ENCODE peak calls at places on chromosomes 6 and 20, in nine cellular contexts. One of them, this sample, is unnamed.

GRCh38 chr6:158544428-158544827 is 15.5 kb upstream of the TMEM181 start:
- DNase-seq in cardiac muscle cell: no peak
- DNase-seq in foreskin fibroblast: no peak
- DNase-seq in fibroblast of pulmonary artery: no peak
- DNase-seq in fibroblast of lung: no peak
- DNase-seq in GM12878: no peak
- DNase-seq in choroid plexus epithelial cell: no peak
- DNase-seq in CD8-positive, alpha-beta T cell: no peak
- DNase-seq in omental fat pad: no peak
- DNase-seq in this sample: no peak

GRCh38 chr6:89254569-89254968 is 37.4 kb upstream of the GABRR1 start:
- DNase-seq in fibroblast of pulmonary artery: peak
- DNase-seq in CD8-positive, alpha-beta T cell: no peak
- DNase-seq in fibroblast of lung: no peak
- DNase-seq in foreskin fibroblast: no peak
- DNase-seq in choroid plexus epithelial cell: peak
- DNase-seq in cardiac muscle cell: peak
- DNase-seq in GM12878: no peak
- DNase-seq in omental fat pad: no peak
- DNase-seq in this sample: no peak

GRCh38 chr20:5316188-5317158 is at the start of gene PROKR2:
- DNase-seq in omental fat pad: no peak
- DNase-seq in CD8-positive, alpha-beta T cell: no peak
- DNase-seq in fibroblast of lung: no peak
- DNase-seq in foreskin fibroblast: no peak
- DNase-seq in GM12878: no peak
- DNase-seq in cardiac muscle cell: peak
- DNase-seq in fibroblast of pulmonary artery: no peak
- DNase-seq in choroid plexus epithelial cell: no peak
- DNase-seq in this sample: no peak

GRCh38 chr6:31350551-31350950 is 6.4 kb downstream of the HLA-B start:
- DNase-seq in choroid plexus epithelial cell: no peak
- DNase-seq in omental fat pad: no peak
- DNase-seq in fibroblast of pulmonary artery: no peak
- DNase-seq in CD8-positive, alpha-beta T cell: no peak
- DNase-seq in GM12878: no peak
- DNase-seq in foreskin fibroblast: no peak
- DNase-seq in cardiac muscle cell: no peak
- DNase-seq in fibroblast of lung: no peak
- DNase-seq in this sample: no peak

GRCh38 chr20:2429061-2429460 is 41.5 kb downstream of the SNRPB start:
- DNase-seq in GM12878: no peak
- DNase-seq in CD8-positive, alpha-beta T cell: no peak
- DNase-seq in choroid plexus epithelial cell: no peak
- DNase-seq in cardiac muscle cell: no peak
- DNase-seq in omental fat pad: no peak
- DNase-seq in fibroblast of pulmonary artery: no peak
- DNase-seq in fibroblast of lung: no peak
- DNase-seq in foreskin fibroblast: no peak
- DNase-seq in this sample: no peak

GRCh38 chr6:62367601-62368000 is 81.6 kb upstream of the KHDRBS2 start:
- DNase-seq in choroid plexus epithelial cell: no peak
- DNase-seq in fibroblast of lung: no peak
- DNase-seq in CD8-positive, alpha-beta T cell: no peak
- DNase-seq in foreskin fibroblast: no peak
- DNase-seq in fibroblast of pulmonary artery: no peak
- DNase-seq in GM12878: no peak
- DNase-seq in cardiac muscle cell: no peak
- DNase-seq in omental fat pad: no peak
- DNase-seq in this sample: no peak

GRCh38 chr20:52953020-52953419 is 19.1 kb upstream of the TSHZ2 start:
- DNase-seq in foreskin fibroblast: no peak
- DNase-seq in GM12878: no peak
- DNase-seq in fibroblast of lung: peak
- DNase-seq in cardiac muscle cell: no peak
- DNase-seq in fibroblast of pulmonary artery: no peak
- DNase-seq in omental fat pad: no peak
- DNase-seq in choroid plexus epithelial cell: no peak
- DNase-seq in CD8-positive, alpha-beta T cell: no peak
- DNase-seq in this sample: no peak

GRCh38 chr6:71513036-71513435 is 224.4 kb downstream of the OGFRL1 start:
- DNase-seq in foreskin fibroblast: no peak
- DNase-seq in omental fat pad: no peak
- DNase-seq in cardiac muscle cell: no peak
- DNase-seq in fibroblast of lung: no peak
- DNase-seq in GM12878: no peak
- DNase-seq in CD8-positive, alpha-beta T cell: no peak
- DNase-seq in choroid plexus epithelial cell: no peak
- DNase-seq in fibroblast of pulmonary artery: no peak
- DNase-seq in this sample: no peak

GRCh38 chr6:5302995-5303622 is 41.8 kb downstream of the FARS2 start:
- DNase-seq in choroid plexus epithelial cell: peak
- DNase-seq in GM12878: peak
- DNase-seq in omental fat pad: no peak
- DNase-seq in fibroblast of lung: no peak
- DNase-seq in CD8-positive, alpha-beta T cell: peak
- DNase-seq in foreskin fibroblast: no peak
- DNase-seq in cardiac muscle cell: peak
- DNase-seq in fibroblast of pulmonary artery: peak
- DNase-seq in this sample: peak

GRCh38 chr20:62835931-62836861 is 19.3 kb downstream of the COL9A3 start:
- DNase-seq in fibroblast of lung: no peak
- DNase-seq in fibroblast of pulmonary artery: no peak
- DNase-seq in CD8-positive, alpha-beta T cell: no peak
- DNase-seq in omental fat pad: no peak
- DNase-seq in foreskin fibroblast: no peak
- DNase-seq in cardiac muscle cell: no peak
- DNase-seq in choroid plexus epithelial cell: no peak
- DNase-seq in GM12878: no peak
- DNase-seq in this sample: no peak

GRCh38 chr20:62170536-62170935 is 12.3 kb upstream of the MTG2 start:
- DNase-seq in omental fat pad: no peak
- DNase-seq in GM12878: no peak
- DNase-seq in fibroblast of lung: no peak
- DNase-seq in choroid plexus epithelial cell: no peak
- DNase-seq in cardiac muscle cell: no peak
- DNase-seq in foreskin fibroblast: no peak
- DNase-seq in fibroblast of pulmonary artery: no peak
- DNase-seq in CD8-positive, alpha-beta T cell: no peak
- DNase-seq in this sample: no peak

DNA sequence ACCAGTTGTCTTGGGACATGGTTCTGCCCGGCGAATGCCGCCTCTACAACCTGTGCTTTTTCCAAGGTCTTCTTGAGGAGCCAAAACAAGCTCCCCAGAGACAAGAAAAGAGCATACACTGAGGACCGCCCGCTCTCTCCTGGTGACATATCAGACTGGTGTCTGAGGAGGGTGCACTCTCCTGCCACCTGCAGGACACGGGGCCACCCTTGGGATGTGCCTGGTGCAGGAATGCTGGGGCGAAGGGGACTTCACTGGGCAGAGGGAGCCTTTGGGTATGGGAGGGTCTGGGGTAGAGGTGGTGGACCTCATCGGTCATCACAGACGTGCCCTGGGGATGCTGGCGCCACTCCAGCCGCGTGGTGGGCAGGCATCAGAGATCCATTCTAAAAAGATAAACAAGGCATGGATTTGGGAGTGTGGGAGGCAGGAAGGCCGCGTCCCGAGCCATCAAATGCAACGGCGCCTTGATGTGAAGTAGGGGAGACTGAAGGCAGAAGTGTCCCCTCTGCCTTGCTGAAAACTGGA is 163.3 kb downstream of the CD83 start:
- DNase-seq in foreskin fibroblast: no peak
- DNase-seq in fibroblast of lung: no peak
- DNase-seq in omental fat pad: no peak
- DNase-seq in GM12878: no peak
- DNase-seq in cardiac muscle cell: no peak
- DNase-seq in CD8-positive, alpha-beta T cell: no peak
- DNase-seq in choroid plexus epithelial cell: no peak
- DNase-seq in fibroblast of pulmonary artery: no peak
- DNase-seq in this sample: no peak
- TF ChIP-seq CTCF in foreskin fibroblast: no peak
- TF ChIP-seq CTCF in fibroblast of lung: no peak
- TF ChIP-seq CTCF in omental fat pad: no peak
- TF ChIP-seq CTCF in GM12878: no peak
- TF ChIP-seq CTCF in cardiac muscle cell: no peak
- TF ChIP-seq CTCF in CD8-positive, alpha-beta T cell: no peak
- TF ChIP-seq CTCF in choroid plexus epithelial cell: peak
- TF ChIP-seq CTCF in fibroblast of pulmonary artery: no peak
- TF ChIP-seq CTCF in this sample: no peak

DNA sequence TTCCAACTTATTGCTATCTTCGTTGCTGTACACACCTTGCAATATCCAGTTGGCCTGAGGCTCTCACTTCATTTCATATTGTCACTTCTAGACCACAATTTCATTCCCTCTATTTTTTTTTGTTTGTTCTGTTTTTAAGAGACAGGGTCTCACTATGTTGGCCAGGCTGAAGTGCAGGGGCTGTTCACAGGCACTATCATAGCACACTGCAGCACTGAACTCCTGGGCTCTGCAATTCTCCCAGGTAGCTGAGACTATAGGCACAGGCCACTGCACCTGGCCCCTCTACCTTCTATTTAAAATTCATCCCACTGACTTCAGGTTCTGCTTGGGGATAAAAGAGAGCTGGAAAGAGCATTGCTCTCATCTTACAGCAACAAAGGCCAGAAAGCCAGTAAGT is 4.7 kb upstream of the LINC00237 start:
- DNase-seq in fibroblast of lung: no peak
- DNase-seq in CD8-positive, alpha-beta T cell: no peak
- DNase-seq in omental fat pad: no peak
- DNase-seq in GM12878: no peak
- DNase-seq in foreskin fibroblast: no peak
- DNase-seq in choroid plexus epithelial cell: no peak
- DNase-seq in cardiac muscle cell: no peak
- DNase-seq in fibroblast of pulmonary artery: no peak
- DNase-seq in this sample: no peak
- TF ChIP-seq CTCF in fibroblast of lung: no peak
- TF ChIP-seq CTCF in CD8-positive, alpha-beta T cell: no peak
- TF ChIP-seq CTCF in omental fat pad: no peak
- TF ChIP-seq CTCF in GM12878: no peak
- TF ChIP-seq CTCF in foreskin fibroblast: no peak
- TF ChIP-seq CTCF in choroid plexus epithelial cell: no peak
- TF ChIP-seq CTCF in cardiac muscle cell: no peak
- TF ChIP-seq CTCF in fibroblast of pulmonary artery: no peak
- TF ChIP-seq CTCF in this sample: no peak

DNA sequence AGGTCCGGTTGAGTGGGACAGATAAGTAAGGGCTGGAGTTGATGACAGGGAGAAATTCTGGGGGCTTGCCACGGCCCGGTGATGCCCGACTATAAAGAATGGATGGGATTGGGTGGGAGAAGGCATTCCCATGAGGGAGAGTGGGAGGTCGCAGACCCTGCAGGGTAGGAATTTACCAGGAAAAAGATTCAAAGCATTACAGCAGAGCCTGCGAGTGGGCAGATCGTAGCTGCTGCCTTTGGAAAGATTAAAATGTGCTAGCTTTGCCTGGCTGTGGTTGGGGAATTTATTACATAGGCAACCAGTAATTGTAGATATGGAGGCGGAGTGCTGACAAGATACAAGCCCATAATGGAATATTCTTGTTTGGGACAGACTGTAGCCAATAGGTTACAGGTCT is 49.5 kb downstream of the KDM1B start:
- DNase-seq in omental fat pad: no peak
- DNase-seq in foreskin fibroblast: no peak
- DNase-seq in GM12878: no peak
- DNase-seq in fibroblast of lung: no peak
- DNase-seq in fibroblast of pulmonary artery: no peak
- DNase-seq in cardiac muscle cell: peak
- DNase-seq in CD8-positive, alpha-beta T cell: no peak
- DNase-seq in choroid plexus epithelial cell: no peak
- DNase-seq in this sample: no peak
- TF ChIP-seq CTCF in omental fat pad: no peak
- TF ChIP-seq CTCF in foreskin fibroblast: no peak
- TF ChIP-seq CTCF in GM12878: no peak
- TF ChIP-seq CTCF in fibroblast of lung: no peak
- TF ChIP-seq CTCF in fibroblast of pulmonary artery: no peak
- TF ChIP-seq CTCF in cardiac muscle cell: no peak
- TF ChIP-seq CTCF in CD8-positive, alpha-beta T cell: no peak
- TF ChIP-seq CTCF in choroid plexus epithelial cell: no peak
- TF ChIP-seq CTCF in this sample: no peak

GRCh38 chr20:25525857-25526256 is 59.5 kb downstream of the NINL start:
- DNase-seq in fibroblast of lung: peak
- DNase-seq in cardiac muscle cell: peak
- DNase-seq in fibroblast of pulmonary artery: peak
- DNase-seq in omental fat pad: no peak
- DNase-seq in foreskin fibroblast: peak
- DNase-seq in choroid plexus epithelial cell: peak
- DNase-seq in CD8-positive, alpha-beta T cell: no peak
- DNase-seq in GM12878: no peak
- DNase-seq in this sample: peak

GRCh38 chr20:25527949-25528348 is 57.4 kb downstream of the NINL start:
- DNase-seq in choroid plexus epithelial cell: no peak
- DNase-seq in cardiac muscle cell: no peak
- DNase-seq in fibroblast of lung: no peak
- DNase-seq in foreskin fibroblast: no peak
- DNase-seq in CD8-positive, alpha-beta T cell: no peak
- DNase-seq in fibroblast of pulmonary artery: no peak
- DNase-seq in GM12878: no peak
- DNase-seq in omental fat pad: no peak
- DNase-seq in this sample: no peak

GRCh38 chr20:25525295-25525694 is 60.0 kb downstream of the NINL start:
- DNase-seq in CD8-positive, alpha-beta T cell: no peak
- DNase-seq in omental fat pad: no peak
- DNase-seq in fibroblast of pulmonary artery: no peak
- DNase-seq in foreskin fibroblast: no peak
- DNase-seq in fibroblast of lung: no peak
- DNase-seq in cardiac muscle cell: no peak
- DNase-seq in choroid plexus epithelial cell: no peak
- DNase-seq in GM12878: no peak
- DNase-seq in this sample: no peak

GRCh38 chr20:25529295-25529951 is 55.9 kb downstream of the NINL start:
- DNase-seq in fibroblast of pulmonary artery: no peak
- DNase-seq in cardiac muscle cell: no peak
- DNase-seq in fibroblast of lung: no peak
- DNase-seq in GM12878: no peak
- DNase-seq in omental fat pad: no peak
- DNase-seq in CD8-positive, alpha-beta T cell: no peak
- DNase-seq in choroid plexus epithelial cell: no peak
- DNase-seq in foreskin fibroblast: no peak
- DNase-seq in this sample: no peak

DNA sequence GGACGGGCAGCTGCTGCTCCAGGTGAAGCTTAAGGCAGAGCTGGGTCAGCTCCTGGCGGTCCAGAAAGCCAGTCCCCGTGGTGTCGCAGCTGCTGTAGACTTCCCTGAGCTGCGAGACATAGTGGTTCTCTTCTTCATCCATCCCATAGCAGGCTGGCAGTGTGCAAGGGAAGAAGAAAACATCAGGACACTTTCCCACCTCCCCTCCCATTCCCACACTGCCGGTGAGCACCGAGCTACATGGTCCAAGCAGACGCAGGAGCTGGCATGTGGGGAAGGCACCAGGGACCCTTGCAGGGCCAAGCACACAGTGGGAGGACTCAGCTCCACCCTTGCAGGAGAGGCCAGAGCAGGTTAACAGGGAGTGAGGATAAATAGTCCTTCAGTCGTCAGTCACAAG is 58.9 kb downstream of the NINL start:
- DNase-seq in omental fat pad: no peak
- DNase-seq in fibroblast of pulmonary artery: no peak
- DNase-seq in cardiac muscle cell: no peak
- DNase-seq in fibroblast of lung: no peak
- DNase-seq in foreskin fibroblast: no peak
- DNase-seq in CD8-positive, alpha-beta T cell: no peak
- DNase-seq in GM12878: no peak
- DNase-seq in choroid plexus epithelial cell: no peak
- DNase-seq in this sample: no peak
- TF ChIP-seq CTCF in omental fat pad: no peak
- TF ChIP-seq CTCF in fibroblast of pulmonary artery: no peak
- TF ChIP-seq CTCF in cardiac muscle cell: no peak
- TF ChIP-seq CTCF in fibroblast of lung: no peak
- TF ChIP-seq CTCF in foreskin fibroblast: no peak
- TF ChIP-seq CTCF in CD8-positive, alpha-beta T cell: no peak
- TF ChIP-seq CTCF in GM12878: no peak
- TF ChIP-seq CTCF in choroid plexus epithelial cell: no peak
- TF ChIP-seq CTCF in this sample: no peak

GRCh38 chr6:90397929-90398674 is 101.5 kb upstream of the BACH2 start:
- DNase-seq in cardiac muscle cell: no peak
- DNase-seq in CD8-positive, alpha-beta T cell: peak
- DNase-seq in GM12878: no peak
- DNase-seq in choroid plexus epithelial cell: peak
- DNase-seq in fibroblast of pulmonary artery: peak
- DNase-seq in foreskin fibroblast: no peak
- DNase-seq in fibroblast of lung: peak
- DNase-seq in omental fat pad: no peak
- DNase-seq in this sample: no peak
- TF ChIP-seq CTCF in cardiac muscle cell: no peak
- TF ChIP-seq CTCF in CD8-positive, alpha-beta T cell: no peak
- TF ChIP-seq CTCF in GM12878: no peak
- TF ChIP-seq CTCF in choroid plexus epithelial cell: no peak
- TF ChIP-seq CTCF in fibroblast of pulmonary artery: no peak
- TF ChIP-seq CTCF in foreskin fibroblast: no peak
- TF ChIP-seq CTCF in fibroblast of lung: no peak
- TF ChIP-seq CTCF in omental fat pad: no peak
- TF ChIP-seq CTCF in this sample: no peak